ENCODE peak calls at places on chromosomes 6 and 20, in seven cellular contexts. One of them, this sample, is unnamed.

GRCh38 chr20:14775778-14776177 is 438.4 kb upstream of the FLRT3 start:
- DNase-seq in endothelial cell: no peak
- DNase-seq in fibroblast of the aortic adventitia: peak
- DNase-seq in cardiac fibroblast: peak
- DNase-seq in fibroblast of lung: peak
- DNase-seq in GM12865: no peak
- DNase-seq in progenitor cell of endocrine pancreas: no peak
- DNase-seq in this sample: no peak

GRCh38 chr6:75345413-75345812 is 60.8 kb upstream of the TMEM30A start:
- DNase-seq in progenitor cell of endocrine pancreas: no peak
- DNase-seq in fibroblast of lung: no peak
- DNase-seq in endothelial cell: no peak
- DNase-seq in cardiac fibroblast: no peak
- DNase-seq in GM12865: no peak
- DNase-seq in fibroblast of the aortic adventitia: no peak
- DNase-seq in this sample: no peak

GRCh38 chr6:135701426-135701825 is 150.1 kb upstream of the PDE7B start:
- DNase-seq in endothelial cell: no peak
- DNase-seq in fibroblast of the aortic adventitia: no peak
- DNase-seq in cardiac fibroblast: peak
- DNase-seq in GM12865: no peak
- DNase-seq in fibroblast of lung: no peak
- DNase-seq in progenitor cell of endocrine pancreas: no peak
- DNase-seq in this sample: no peak

GRCh38 chr6:85569323-85569722 is 24.3 kb downstream of the SNX14 start:
- DNase-seq in cardiac fibroblast: peak
- DNase-seq in fibroblast of the aortic adventitia: peak
- DNase-seq in endothelial cell: no peak
- DNase-seq in fibroblast of lung: peak
- DNase-seq in GM12865: no peak
- DNase-seq in progenitor cell of endocrine pancreas: no peak
- DNase-seq in this sample: no peak

GRCh38 chr6:107153061-107153460 is 37.7 kb upstream of the BEND3 start:
- DNase-seq in GM12865: no peak
- DNase-seq in endothelial cell: no peak
- DNase-seq in cardiac fibroblast: no peak
- DNase-seq in progenitor cell of endocrine pancreas: no peak
- DNase-seq in fibroblast of the aortic adventitia: no peak
- DNase-seq in fibroblast of lung: peak
- DNase-seq in this sample: no peak

GRCh38 chr6:146857960-146858308 is 259.2 kb downstream of the ADGB start:
- DNase-seq in cardiac fibroblast: no peak
- DNase-seq in fibroblast of the aortic adventitia: no peak
- DNase-seq in fibroblast of lung: no peak
- DNase-seq in endothelial cell: no peak
- DNase-seq in GM12865: no peak
- DNase-seq in progenitor cell of endocrine pancreas: no peak
- DNase-seq in this sample: no peak

GRCh38 chr6:144252289-144252688 is 32.8 kb upstream of the UTRN start:
- DNase-seq in progenitor cell of endocrine pancreas: no peak
- DNase-seq in fibroblast of the aortic adventitia: peak
- DNase-seq in GM12865: no peak
- DNase-seq in cardiac fibroblast: peak
- DNase-seq in endothelial cell: no peak
- DNase-seq in fibroblast of lung: no peak
- DNase-seq in this sample: no peak

GRCh38 chr6:16540804-16541752 is 220.2 kb downstream of the ATXN1 start:
- DNase-seq in GM12865: peak
- DNase-seq in cardiac fibroblast: peak
- DNase-seq in endothelial cell: no peak
- DNase-seq in fibroblast of the aortic adventitia: peak
- DNase-seq in progenitor cell of endocrine pancreas: no peak
- DNase-seq in fibroblast of lung: peak
- DNase-seq in this sample: no peak

GRCh38 chr20:48656120-48656519 is 171.7 kb downstream of the PREX1 start:
- DNase-seq in cardiac fibroblast: no peak
- DNase-seq in fibroblast of the aortic adventitia: no peak
- DNase-seq in endothelial cell: no peak
- DNase-seq in fibroblast of lung: no peak
- DNase-seq in progenitor cell of endocrine pancreas: no peak
- DNase-seq in GM12865: no peak
- DNase-seq in this sample: no peak

GRCh38 chr6:159493888-159494632 is 199.0 kb downstream of the SOD2 start:
- DNase-seq in progenitor cell of endocrine pancreas: no peak
- DNase-seq in endothelial cell: no peak
- DNase-seq in fibroblast of the aortic adventitia: peak
- DNase-seq in cardiac fibroblast: no peak
- DNase-seq in fibroblast of lung: no peak
- DNase-seq in GM12865: no peak
- DNase-seq in this sample: no peak

DNA sequence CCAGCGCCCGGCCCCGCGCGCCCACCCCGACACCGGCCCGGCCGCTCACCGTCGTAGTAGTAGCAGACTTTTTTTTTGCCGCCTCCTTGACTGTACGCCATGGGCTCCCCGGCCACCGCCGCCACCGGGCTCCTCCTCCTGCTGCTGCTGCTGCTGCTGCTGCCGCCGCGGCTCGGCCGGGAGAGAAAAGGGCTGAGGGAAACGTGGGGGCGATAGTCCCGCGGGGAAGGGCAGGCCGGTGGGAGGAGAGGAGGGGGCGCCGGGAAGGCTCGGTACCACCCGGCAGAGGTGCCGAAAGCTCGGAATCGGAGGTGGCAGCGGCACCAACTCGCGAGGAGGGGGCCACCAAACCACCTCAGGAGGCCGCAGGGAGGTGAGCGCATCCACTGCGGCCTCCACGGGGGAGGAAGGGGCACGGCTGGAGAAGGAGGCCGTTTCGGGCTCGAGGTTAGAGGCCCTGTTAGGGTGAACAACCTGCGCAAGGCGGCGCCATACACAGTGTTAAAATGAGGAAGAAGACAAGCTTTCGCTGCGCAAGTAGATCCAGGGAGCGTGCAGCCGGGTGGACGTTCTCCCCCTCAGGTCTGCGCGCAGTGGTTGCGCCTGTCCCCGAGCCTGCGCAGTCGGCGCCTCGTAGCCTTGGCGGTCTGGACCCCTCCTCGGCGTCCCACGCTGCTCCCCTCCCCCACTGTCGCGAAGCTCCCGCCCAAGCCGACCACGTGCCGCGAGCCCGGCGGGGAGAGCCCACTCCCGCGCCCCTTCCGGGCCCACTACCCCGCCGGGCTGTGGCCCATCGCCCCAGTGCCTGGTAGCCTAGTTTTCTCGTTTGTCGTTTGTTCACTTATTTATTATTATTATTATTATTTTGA is at the start of gene HDAC2:
- DNase-seq in fibroblast of the aortic adventitia: peak
- DNase-seq in GM12865: peak
- DNase-seq in cardiac fibroblast: peak
- DNase-seq in endothelial cell: peak
- DNase-seq in fibroblast of lung: peak
- DNase-seq in progenitor cell of endocrine pancreas: peak
- DNase-seq in this sample: peak
- TF ChIP-seq CTCF in fibroblast of the aortic adventitia: no peak
- TF ChIP-seq CTCF in GM12865: peak
- TF ChIP-seq CTCF in cardiac fibroblast: no peak
- TF ChIP-seq CTCF in endothelial cell: no peak
- TF ChIP-seq CTCF in fibroblast of lung: no peak
- TF ChIP-seq CTCF in progenitor cell of endocrine pancreas: no peak
- TF ChIP-seq CTCF in this sample: no peak

GRCh38 chr20:62027116-62027515 is 38.6 kb downstream of the TAF4 start:
- DNase-seq in GM12865: no peak
- DNase-seq in fibroblast of lung: peak
- DNase-seq in fibroblast of the aortic adventitia: peak
- DNase-seq in endothelial cell: no peak
- DNase-seq in progenitor cell of endocrine pancreas: no peak
- DNase-seq in cardiac fibroblast: no peak
- DNase-seq in this sample: no peak
- TF ChIP-seq CTCF in GM12865: no peak
- TF ChIP-seq CTCF in fibroblast of lung: no peak
- TF ChIP-seq CTCF in fibroblast of the aortic adventitia: no peak
- TF ChIP-seq CTCF in endothelial cell: no peak
- TF ChIP-seq CTCF in progenitor cell of endocrine pancreas: no peak
- TF ChIP-seq CTCF in cardiac fibroblast: no peak
- TF ChIP-seq CTCF in this sample: no peak

GRCh38 chr6:9851541-9852380 is 563.1 kb downstream of the TFAP2A start:
- DNase-seq in GM12865: peak
- DNase-seq in fibroblast of lung: peak
- DNase-seq in fibroblast of the aortic adventitia: peak
- DNase-seq in cardiac fibroblast: peak
- DNase-seq in endothelial cell: no peak
- DNase-seq in progenitor cell of endocrine pancreas: no peak
- DNase-seq in this sample: no peak
- TF ChIP-seq CTCF in GM12865: peak
- TF ChIP-seq CTCF in fibroblast of lung: no peak
- TF ChIP-seq CTCF in fibroblast of the aortic adventitia: peak
- TF ChIP-seq CTCF in cardiac fibroblast: no peak
- TF ChIP-seq CTCF in endothelial cell: peak
- TF ChIP-seq CTCF in progenitor cell of endocrine pancreas: peak
- TF ChIP-seq CTCF in this sample: no peak

GRCh38 chr6:169789146-169789943 is 37.9 kb downstream of the ERMARD start:
- DNase-seq in endothelial cell: no peak
- DNase-seq in cardiac fibroblast: peak
- DNase-seq in GM12865: no peak
- DNase-seq in progenitor cell of endocrine pancreas: no peak
- DNase-seq in fibroblast of the aortic adventitia: no peak
- DNase-seq in fibroblast of lung: no peak
- DNase-seq in this sample: no peak
- TF ChIP-seq CTCF in endothelial cell: no peak
- TF ChIP-seq CTCF in cardiac fibroblast: no peak
- TF ChIP-seq CTCF in GM12865: no peak
- TF ChIP-seq CTCF in progenitor cell of endocrine pancreas: peak
- TF ChIP-seq CTCF in fibroblast of the aortic adventitia: no peak
- TF ChIP-seq CTCF in fibroblast of lung: no peak
- TF ChIP-seq CTCF in this sample: no peak

DNA sequence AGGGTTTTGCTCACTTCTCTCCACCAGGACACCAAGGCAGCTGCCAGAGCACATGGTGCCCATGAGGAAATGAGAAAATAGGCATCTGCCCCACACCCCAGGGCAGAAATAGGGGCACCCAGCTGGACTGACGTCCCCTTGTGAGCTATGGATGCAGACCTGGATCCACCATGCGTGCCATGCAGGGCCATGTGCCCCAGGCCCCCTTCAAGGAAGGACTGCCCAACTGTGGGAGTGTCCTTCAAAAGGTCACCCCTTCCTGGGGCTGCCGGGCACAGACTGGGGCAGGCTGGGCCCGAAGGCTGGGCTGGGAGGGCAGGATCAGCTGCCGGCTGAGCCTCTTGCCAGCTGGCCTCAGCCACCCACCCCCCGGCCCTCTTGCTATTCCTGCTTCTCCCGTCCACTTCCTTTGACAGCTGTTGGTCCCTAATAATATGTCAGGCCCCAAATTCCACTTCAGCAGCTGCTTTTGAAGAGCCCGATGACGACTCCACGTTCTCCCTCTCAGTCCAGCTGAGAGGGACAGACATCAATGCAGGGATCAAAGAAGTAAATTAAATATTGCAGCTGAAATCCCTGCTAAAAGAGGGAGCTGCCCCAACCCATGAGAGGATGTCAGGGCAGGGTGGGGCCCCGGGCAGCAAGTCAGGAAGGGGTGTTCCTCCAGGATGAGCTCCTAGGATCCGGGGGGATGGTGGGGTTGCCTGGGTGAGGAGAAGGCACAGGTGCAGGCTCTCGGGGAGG is 185.2 kb downstream of the ANKRD60 start:
- DNase-seq in progenitor cell of endocrine pancreas: no peak
- DNase-seq in endothelial cell: no peak
- DNase-seq in fibroblast of the aortic adventitia: no peak
- DNase-seq in fibroblast of lung: no peak
- DNase-seq in cardiac fibroblast: no peak
- DNase-seq in GM12865: no peak
- DNase-seq in this sample: no peak
- TF ChIP-seq CTCF in progenitor cell of endocrine pancreas: no peak
- TF ChIP-seq CTCF in endothelial cell: no peak
- TF ChIP-seq CTCF in fibroblast of the aortic adventitia: no peak
- TF ChIP-seq CTCF in fibroblast of lung: no peak
- TF ChIP-seq CTCF in cardiac fibroblast: no peak
- TF ChIP-seq CTCF in GM12865: no peak
- TF ChIP-seq CTCF in this sample: no peak

GRCh38 chr6:104682722-104683643 is 176.7 kb downstream of the HACE1 start:
- DNase-seq in progenitor cell of endocrine pancreas: peak
- DNase-seq in GM12865: peak
- DNase-seq in cardiac fibroblast: peak
- DNase-seq in fibroblast of the aortic adventitia: peak
- DNase-seq in fibroblast of lung: peak
- DNase-seq in endothelial cell: peak
- DNase-seq in this sample: no peak
- TF ChIP-seq CTCF in progenitor cell of endocrine pancreas: peak
- TF ChIP-seq CTCF in GM12865: peak
- TF ChIP-seq CTCF in cardiac fibroblast: peak
- TF ChIP-seq CTCF in fibroblast of the aortic adventitia: peak
- TF ChIP-seq CTCF in fibroblast of lung: peak
- TF ChIP-seq CTCF in endothelial cell: peak
- TF ChIP-seq CTCF in this sample: no peak

GRCh38 chr20:39049684-39050554 is 87.8 kb downstream of the DHX35 start:
- DNase-seq in cardiac fibroblast: peak
- DNase-seq in GM12865: peak
- DNase-seq in fibroblast of the aortic adventitia: peak
- DNase-seq in endothelial cell: peak
- DNase-seq in fibroblast of lung: peak
- DNase-seq in progenitor cell of endocrine pancreas: peak
- DNase-seq in this sample: peak
- TF ChIP-seq CTCF in cardiac fibroblast: peak
- TF ChIP-seq CTCF in GM12865: peak
- TF ChIP-seq CTCF in fibroblast of the aortic adventitia: peak
- TF ChIP-seq CTCF in endothelial cell: peak
- TF ChIP-seq CTCF in fibroblast of lung: peak
- TF ChIP-seq CTCF in progenitor cell of endocrine pancreas: peak
- TF ChIP-seq CTCF in this sample: no peak

DNA sequence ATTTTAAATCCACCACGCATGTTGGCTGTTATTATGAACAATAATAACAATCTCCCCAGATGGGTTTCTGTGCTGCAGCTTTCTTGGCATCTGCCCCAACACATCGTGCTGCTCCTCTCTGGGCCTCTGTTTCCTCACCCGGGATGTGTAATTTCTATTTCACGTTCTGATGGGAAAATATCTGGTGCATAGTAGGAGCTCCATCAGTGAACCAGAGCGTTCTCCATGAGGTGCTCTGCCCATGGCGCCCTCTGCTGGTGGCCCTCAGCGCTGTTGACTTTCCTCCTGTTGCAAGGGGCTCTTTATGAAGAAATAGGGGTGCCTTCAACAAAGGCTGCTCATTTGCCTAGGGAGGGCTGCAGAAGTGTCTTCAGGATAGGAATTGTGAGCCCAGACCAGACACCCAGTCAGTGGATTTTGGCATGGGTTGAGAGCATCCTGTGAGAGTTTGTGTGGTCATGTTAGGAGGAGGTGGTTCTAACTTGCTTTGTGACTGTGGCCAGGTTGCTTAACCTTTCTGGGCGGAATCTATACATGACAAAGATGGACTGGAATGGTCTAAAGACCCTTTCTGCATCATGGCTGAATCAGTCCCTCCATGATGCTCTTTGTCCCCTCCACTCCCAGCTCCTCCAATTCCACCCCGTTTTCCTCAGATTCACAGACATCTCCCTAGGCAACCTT is 8.1 kb downstream of the SCRT2 start:
- DNase-seq in progenitor cell of endocrine pancreas: peak
- DNase-seq in fibroblast of lung: peak
- DNase-seq in endothelial cell: peak
- DNase-seq in cardiac fibroblast: peak
- DNase-seq in fibroblast of the aortic adventitia: peak
- DNase-seq in GM12865: peak
- DNase-seq in this sample: no peak
- TF ChIP-seq CTCF in progenitor cell of endocrine pancreas: peak
- TF ChIP-seq CTCF in fibroblast of lung: peak
- TF ChIP-seq CTCF in endothelial cell: peak
- TF ChIP-seq CTCF in cardiac fibroblast: peak
- TF ChIP-seq CTCF in fibroblast of the aortic adventitia: peak
- TF ChIP-seq CTCF in GM12865: peak
- TF ChIP-seq CTCF in this sample: no peak